ENCODE peak calls at places on chromosomes 12 and 14, in six cellular contexts. A is stimulated activated naive B cell treated with anti-CD40 and anti-IgM and Interleukin-4, amounts not matched to agents 10 μg/mL and 1 μg/mL and 100 μg/mL, for 72 hours; K is AG04450; B is anterior cingulate cortex; F is brain microvascular endothelial cell; C is effector CD4-positive, alpha-beta T cell. O is an unnamed sample.

GRCh38 chr14:71586131-71586893 is 345.9 kb upstream of the RGS6 start:
- DNase-seq in C (no peak), A (no peak), K (no peak), B (peak), F (no peak), O (peak)

GRCh38 chr14:64973026-64973442 is 898 bp upstream of the RAB15 start:
- DNase-seq in C (no peak), B (no peak), A (no peak), K (no peak), F (no peak), O (no peak)

GRCh38 chr14:101412741-101413140 is 148.6 kb upstream of the DIO3 start:
- DNase-seq in B (no peak), C (no peak), F (no peak), A (no peak), K (no peak), O (no peak)

GRCh38 chr12:107027304-107028053 is 40.5 kb upstream of the MTERF2 start:
- DNase-seq in K (peak), F (peak), C (no peak), B (no peak), A (no peak), O (peak)

GRCh38 chr14:104876251-104876699 is 11.2 kb downstream of the CEP170B start:
- DNase-seq in B (no peak), A (no peak), F (peak), C (no peak), K (no peak), O (peak)

GRCh38 chr12:32399373-32400113 is at the start of gene FGD4:
- DNase-seq in C (peak), A (peak), F (peak), K (peak), B (peak), O (peak)

GRCh38 chr12:59708059-59708458 is 112.2 kb downstream of the SLC16A7 start:
- DNase-seq in C (no peak), F (peak), K (peak), B (no peak), A (no peak), O (peak)

GRCh38 chr12:6369916-6370575 is 5.3 kb downstream of the SCNN1A start:
- DNase-seq in C (no peak), B (no peak), K (no peak), A (no peak), F (no peak), O (no peak)

GRCh38 chr14:105258846-105259245 is 10.5 kb downstream of the BTBD6 start:
- DNase-seq in F (peak), C (no peak), B (no peak), K (no peak), A (no peak), O (no peak)

GRCh38 chr12:119775246-119775895 is 101.7 kb downstream of the CIT start:
- DNase-seq in K (no peak), C (no peak), F (no peak), A (no peak), B (no peak), O (no peak)

GRCh38 chr14:78455896-78456435 is 285.8 kb downstream of the NRXN3 start:
- DNase-seq in F (no peak), B (no peak), A (no peak), K (no peak), C (no peak), O (no peak)

GRCh38 chr12:53208877-53209463 is 1.9 kb upstream of the ITGB7 start:
- DNase-seq in F (no peak), K (no peak), C (no peak), A (peak), B (no peak), O (no peak)

GRCh38 chr12:27048822-27049752 is 26.7 kb downstream of the MED21 start:
- DNase-seq in C (no peak), K (peak), B (no peak), F (peak), A (no peak), O (peak)

GRCh38 chr12:1855241-1855640 is 34.9 kb downstream of the LRTM2 start:
- DNase-seq in K (no peak), F (no peak), B (no peak), C (no peak), A (no peak), O (peak)